ENCODE peak calls at places on chromosome 21, in four cellular contexts. Z is RWPE2, W is prostate gland, B is psoas muscle. O is an unnamed sample. For H3K4me1 and H3K36me3, the result is how much of the 10 kb centered on the place peaks cover.

GRCh38 chr21:35578831-35579470 is 481.4 kb downstream of the SETD4 start:
- DNase-seq in W (no peak), Z (no peak), B (no peak), O (no peak)

GRCh38 chr21:44888581-44889550 is 15.4 kb upstream of the PTTG1IP start:
- DNase-seq in Z (peak), B (peak), W (no peak), O (no peak)

GRCh38 chr21:44881586-44881939 is 8.1 kb upstream of the PTTG1IP start:
- DNase-seq in B (no peak), Z (no peak), W (no peak), O (no peak)

GRCh38 chr21:34639250-34639649 is 24.3 kb upstream of the RCAN1 start:
- DNase-seq in W (no peak), Z (no peak), B (no peak), O (no peak)

GRCh38 chr21:10272216-10272615 is 249.2 kb upstream of the TPTE start:
- DNase-seq in Z (no peak), B (no peak), W (no peak), O (peak)

GRCh38 chr21:42614391-42614790 is 39.0 kb upstream of the PDE9A start:
- DNase-seq in W (no peak), Z (peak), B (no peak), O (peak)

GRCh38 chr21:17818158-17819113 is 720 bp downstream of the C21orf91 start:
- DNase-seq in Z (no peak), B (no peak), W (peak), O (peak)

GRCh38 chr21:41931041-41931451 is 22.8 kb downstream of the C2CD2 start:
- DNase-seq in B (no peak), Z (no peak), W (no peak), O (no peak)

GRCh38 chr21:38993561-38993960 is 187.8 kb downstream of the ETS2 start:
- DNase-seq in W (peak), B (peak), Z (peak), O (no peak)

GRCh38 chr21:32578107-32578691 is 7.1 kb downstream of the TCP10L start:
- DNase-seq in B (no peak), W (no peak), Z (no peak), O (peak)

GRCh38 chr21:40660461-40660860 is 186.5 kb downstream of the DSCAM start:
- DNase-seq in W (no peak), B (no peak), Z (no peak), O (no peak)

GRCh38 chr21:44643911-44644310 is 2.3 kb upstream of the KRTAP10-11 start:
- DNase-seq in W (no peak), Z (no peak), B (no peak), O (no peak)

GRCh38 chr21:27649323-27649722 is 682.4 kb upstream of the ADAMTS5 start:
- DNase-seq in W (no peak), B (no peak), Z (no peak), O (no peak)

GRCh38 chr21:40118527-40118926 is 251.3 kb downstream of the PCP4 start:
- DNase-seq in W (no peak), B (no peak), Z (no peak), O (no peak)

GRCh38 chr21:34372321-34372720 is 3.0 kb upstream of the SMIM11 start:
- DNase-seq in Z (no peak), B (no peak), W (no peak), O (no peak)

GRCh38 chr21:42988234-42988965 is 14.0 kb downstream of the PKNOX1 start:
- DNase-seq in Z (no peak), W (no peak), B (no peak), O (no peak)

GRCh38 chr21:35925497-35925896 is 134.8 kb downstream of the SETD4 start:
- DNase-seq in B (peak), W (peak), Z (no peak), O (no peak)

GRCh38 chr21:44846485-44847260 is 26.8 kb downstream of the PTTG1IP start:
- DNase-seq in W (peak), Z (peak), B (peak), O (peak)

GRCh38 chr21:26842976-26843911 is 2.0 kb downstream of the ADAMTS1 start:
- DNase-seq in B (peak), Z (peak), W (peak), O (peak)

GRCh38 chr21:17775431-17776126 is 43.6 kb downstream of the C21orf91 start:
- DNase-seq in Z (no peak), W (no peak), B (no peak), O (peak)

GRCh38 chr21:26388731-26389231 is 184.3 kb downstream of the CYYR1 start:
- DNase-seq in Z (no peak), B (no peak), W (no peak), O (no peak)

GRCh38 chr21:31555741-31556191 is 103.7 kb upstream of the SOD1 start:
- DNase-seq in Z (no peak), W (no peak), B (no peak), O (no peak)

GRCh38 chr21:42663200-42663483 is 9.7 kb downstream of the PDE9A start:
- DNase-seq in B (no peak), Z (no peak), W (no peak), O (no peak)

GRCh38 chr21:38806942-38807284 is 1.2 kb downstream of the ETS2 start:
- DNase-seq in W (no peak), Z (no peak), B (no peak), O (no peak)

GRCh38 chr21:39564200-39564599 is 48.5 kb upstream of the B3GALT5 start:
- DNase-seq in Z (no peak), B (no peak), W (no peak), O (no peak)

GRCh38 chr21:37627561-37627960 is 261.0 kb downstream of the DYRK1A start:
- DNase-seq in B (no peak), Z (no peak), W (no peak), O (no peak)

GRCh38 chr21:37631319-37632117 is 264.9 kb downstream of the DYRK1A start:
- DNase-seq in B (no peak), W (peak), Z (no peak), O (no peak)

GRCh38 chr21:37627074-37627473 is 260.5 kb downstream of the DYRK1A start:
- DNase-seq in B (no peak), Z (no peak), W (no peak), O (no peak)

GRCh38 chr21:37626320-37626719 is 259.7 kb downstream of the DYRK1A start:
- DNase-seq in W (no peak), B (no peak), Z (no peak), O (no peak)

GRCh38 chr21:37628362-37628761 is 261.8 kb downstream of the DYRK1A start:
- DNase-seq in Z (no peak), W (no peak), B (no peak), O (no peak)
- H3K4me1 ChIP-seq in Z (under half), W (under half), B (under half), O (under half)

GRCh38 chr21:46189959-46190490 is 5.8 kb upstream of the SPATC1L start:
- DNase-seq in Z (no peak), W (no peak), B (no peak), O (no peak)

GRCh38 chr21:46191686-46192575 is 7.7 kb upstream of the SPATC1L start:
- DNase-seq in B (no peak), W (no peak), Z (no peak), O (no peak)

GRCh38 chr21:46189213-46189958 is 5.1 kb upstream of the SPATC1L start:
- DNase-seq in Z (peak), B (no peak), W (peak), O (no peak)

GRCh38 chr21:46191257-46191685 is 7.0 kb upstream of the SPATC1L start:
- DNase-seq in W (no peak), Z (peak), B (peak), O (no peak)

GRCh38 chr21:46190491-46191131 is 6.4 kb upstream of the SPATC1L start:
- DNase-seq in Z (no peak), W (no peak), B (no peak), O (no peak)
- H3K36me3 ChIP-seq in Z (half or more), W (under half), B (under half), O (under half)

DNA sequence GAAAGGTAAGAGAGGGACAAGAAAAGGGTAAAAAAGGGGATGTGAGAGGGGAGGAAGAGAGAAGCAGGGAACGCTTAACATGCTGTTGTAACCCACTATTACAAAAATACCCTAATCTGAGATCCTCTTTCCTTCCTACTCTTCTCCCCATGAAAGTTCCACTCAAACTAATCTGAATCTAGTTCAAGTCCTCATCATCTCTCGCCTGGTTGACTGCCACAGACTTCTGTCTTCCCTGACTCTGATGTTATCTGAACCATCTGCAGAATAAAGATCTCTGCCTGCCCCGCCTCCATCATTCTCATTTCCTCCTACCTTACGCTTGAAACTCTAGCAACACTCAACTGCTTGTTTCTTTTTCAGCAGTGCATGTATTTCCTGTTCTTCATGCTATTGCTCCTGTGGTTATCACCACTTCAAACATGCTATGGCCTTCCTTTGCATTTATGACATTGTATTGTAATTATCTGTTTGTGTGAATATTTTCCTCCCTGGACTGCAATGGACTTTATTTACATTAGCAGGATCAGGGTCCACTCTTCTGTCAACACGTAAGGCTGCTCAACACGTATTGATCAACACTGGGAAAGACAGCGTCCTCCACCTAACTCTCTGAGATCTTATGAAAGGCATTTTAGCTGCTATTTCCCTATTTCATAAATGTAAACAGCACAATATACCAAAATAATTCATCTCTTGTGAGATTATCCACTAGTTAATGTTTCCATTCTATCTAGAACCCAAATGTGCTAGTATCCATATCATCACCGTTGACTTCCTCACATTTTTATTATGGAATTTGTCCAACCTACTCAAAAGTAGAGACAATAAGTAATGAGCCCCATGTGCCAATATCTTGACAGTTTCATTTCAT is 215.5 kb upstream of the USP25 start:
- DNase-seq in B (no peak), Z (no peak), W (no peak), O (no peak)
- H3K4me3 ChIP-seq in B (no peak), Z (no peak), W (no peak), O (no peak)

GRCh38 chr21:45987121-45987711 is 5.6 kb downstream of the COL6A1 start:
- DNase-seq in W (no peak), B (no peak), Z (peak), O (peak)
- H3K4me1 ChIP-seq in W (under half), B (under half), Z (under half), O (under half)

GRCh38 chr21:22154579-22155274 is 1156.5 kb downstream of the NCAM2 start:
- DNase-seq in B (no peak), Z (no peak), W (no peak), O (no peak)
- H3K36me3 ChIP-seq in B (under half), Z (under half), W (under half), O (under half)